ENCODE peak calls at places on chromosomes 6 and 20, in five cellular contexts. One of them, this sample, is unnamed.

GRCh38 chr6:105972440-105972839 is 113.7 kb upstream of the PRDM1 start:
- DNase-seq in GM12878: no peak
- DNase-seq in H1: no peak
- DNase-seq in K562: no peak
- DNase-seq in HepG2: no peak
- DNase-seq in this sample: no peak

GRCh38 chr20:967796-968742 is 34.0 kb downstream of the RSPO4 start:
- DNase-seq in GM12878: peak
- DNase-seq in HepG2: peak
- DNase-seq in H1: no peak
- DNase-seq in K562: peak
- DNase-seq in this sample: peak

GRCh38 chr20:38997622-38998021 is 35.5 kb downstream of the DHX35 start:
- DNase-seq in HepG2: no peak
- DNase-seq in GM12878: peak
- DNase-seq in K562: peak
- DNase-seq in H1: no peak
- DNase-seq in this sample: no peak

GRCh38 chr20:62587757-62588402 is 54.4 kb upstream of the SLCO4A1 start:
- DNase-seq in K562: peak
- DNase-seq in H1: no peak
- DNase-seq in GM12878: no peak
- DNase-seq in HepG2: no peak
- DNase-seq in this sample: no peak

GRCh38 chr6:88163576-88163975 is 2.6 kb downstream of the CNR1 start:
- DNase-seq in HepG2: no peak
- DNase-seq in GM12878: no peak
- DNase-seq in K562: no peak
- DNase-seq in H1: no peak
- DNase-seq in this sample: no peak

GRCh38 chr6:69792292-69792691 is 4.5 kb downstream of the LMBRD1 start:
- DNase-seq in H1: no peak
- DNase-seq in K562: no peak
- DNase-seq in GM12878: no peak
- DNase-seq in HepG2: no peak
- DNase-seq in this sample: no peak

GRCh38 chr20:37850724-37851123 is 52.2 kb upstream of the VSTM2L start:
- DNase-seq in H1: no peak
- DNase-seq in HepG2: no peak
- DNase-seq in K562: peak
- DNase-seq in GM12878: no peak
- DNase-seq in this sample: no peak

GRCh38 chr20:37220255-37220654 is 40.9 kb upstream of the MROH8 start:
- DNase-seq in H1: no peak
- DNase-seq in K562: no peak
- DNase-seq in HepG2: no peak
- DNase-seq in GM12878: no peak
- DNase-seq in this sample: peak

GRCh38 chr6:81023007-81023582 is 729.4 kb downstream of the TENT5A start:
- DNase-seq in HepG2: no peak
- DNase-seq in K562: no peak
- DNase-seq in GM12878: no peak
- DNase-seq in H1: no peak
- DNase-seq in this sample: no peak

DNA sequence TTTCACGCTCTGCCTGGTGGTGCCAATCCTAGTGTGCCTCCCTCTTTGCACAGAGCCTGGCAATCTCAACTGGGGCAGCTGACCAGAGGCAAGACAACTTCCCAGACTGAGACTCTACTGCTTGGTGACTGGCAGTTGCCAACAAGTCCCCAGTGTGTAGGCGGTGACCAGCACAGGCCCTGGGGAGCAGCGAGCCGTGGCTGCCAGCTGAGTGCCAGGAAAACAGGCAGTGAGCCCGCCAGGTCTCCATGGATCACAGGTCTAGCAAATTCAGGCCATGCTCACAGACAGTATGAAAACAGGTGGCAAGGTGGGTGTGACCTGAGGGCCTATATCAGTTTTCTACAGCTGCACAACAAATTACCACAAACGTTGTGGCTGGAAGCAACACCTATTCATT is 289.9 kb downstream of the KIF16B start:
- DNase-seq in K562: no peak
- DNase-seq in HepG2: no peak
- DNase-seq in H1: no peak
- DNase-seq in GM12878: no peak
- DNase-seq in this sample: no peak
- TF ChIP-seq GABPA in K562: no peak
- TF ChIP-seq GABPA in HepG2: no peak
- TF ChIP-seq GABPA in H1: no peak
- TF ChIP-seq GABPA in GM12878: no peak
- TF ChIP-seq GABPA in this sample: no peak

DNA sequence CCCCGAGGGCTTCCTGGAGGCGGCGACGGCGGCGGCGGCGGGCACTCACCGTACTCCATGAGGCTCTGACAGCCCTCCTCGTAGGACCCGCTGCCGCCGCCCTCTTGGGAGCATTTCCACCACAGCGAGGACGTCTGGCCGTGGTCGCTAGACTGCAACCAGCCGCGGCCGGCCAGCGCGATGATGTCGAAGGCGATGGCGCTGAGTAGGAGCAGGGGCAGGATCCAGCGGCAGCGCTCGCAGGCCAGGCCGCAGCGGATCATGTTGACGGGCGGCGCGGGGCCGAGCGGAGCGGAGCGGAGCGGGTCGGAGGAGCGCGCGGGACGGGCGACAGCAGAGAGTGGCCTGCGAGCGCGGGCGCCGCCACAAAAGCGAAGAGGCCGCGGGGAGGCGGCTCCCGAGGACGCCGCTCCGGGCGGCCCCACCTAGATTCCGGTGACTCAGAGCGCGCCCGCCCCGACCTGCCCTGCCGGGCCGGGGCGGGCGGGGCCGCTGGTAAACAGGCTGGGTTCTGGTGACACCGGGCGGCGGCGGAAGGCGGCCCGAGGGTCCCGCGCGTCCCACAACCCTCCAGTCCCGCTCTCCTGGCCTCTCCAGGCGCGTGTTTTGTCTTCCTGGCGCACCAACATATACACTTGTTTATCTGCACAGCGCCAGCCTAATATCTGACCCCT is at the start of gene PERP:
- DNase-seq in K562: peak
- DNase-seq in H1: no peak
- DNase-seq in HepG2: peak
- DNase-seq in GM12878: no peak
- DNase-seq in this sample: peak
- TF ChIP-seq POLR2AphosphoS5 in K562: no peak
- TF ChIP-seq POLR2AphosphoS5 in H1: no peak
- TF ChIP-seq POLR2AphosphoS5 in HepG2: peak
- TF ChIP-seq POLR2AphosphoS5 in GM12878: no peak
- TF ChIP-seq POLR2AphosphoS5 in this sample: no peak

GRCh38 chr6:158849899-158850806 is 31.0 kb upstream of the EZR start:
- DNase-seq in H1: no peak
- DNase-seq in K562: peak
- DNase-seq in GM12878: no peak
- DNase-seq in HepG2: peak
- DNase-seq in this sample: no peak
- TF ChIP-seq CHD2 in H1: no peak
- TF ChIP-seq CHD2 in K562: no peak
- TF ChIP-seq CHD2 in GM12878: no peak
- TF ChIP-seq CHD2 in HepG2: no peak
- TF ChIP-seq CHD2 in this sample: no peak

GRCh38 chr6:73802366-73802765 is 106.4 kb downstream of the CD109 start:
- DNase-seq in H1: no peak
- DNase-seq in GM12878: no peak
- DNase-seq in HepG2: no peak
- DNase-seq in K562: no peak
- DNase-seq in this sample: no peak

GRCh38 chr6:73800997-73801396 is 105.0 kb downstream of the CD109 start:
- DNase-seq in K562: no peak
- DNase-seq in GM12878: no peak
- DNase-seq in HepG2: no peak
- DNase-seq in H1: no peak
- DNase-seq in this sample: no peak

GRCh38 chr6:73801652-73802268 is 105.8 kb downstream of the CD109 start:
- DNase-seq in HepG2: no peak
- DNase-seq in GM12878: no peak
- DNase-seq in H1: no peak
- DNase-seq in K562: no peak
- DNase-seq in this sample: no peak

GRCh38 chr6:73798592-73798991 is 102.6 kb downstream of the CD109 start:
- DNase-seq in HepG2: peak
- DNase-seq in H1: no peak
- DNase-seq in GM12878: no peak
- DNase-seq in K562: no peak
- DNase-seq in this sample: no peak

DNA sequence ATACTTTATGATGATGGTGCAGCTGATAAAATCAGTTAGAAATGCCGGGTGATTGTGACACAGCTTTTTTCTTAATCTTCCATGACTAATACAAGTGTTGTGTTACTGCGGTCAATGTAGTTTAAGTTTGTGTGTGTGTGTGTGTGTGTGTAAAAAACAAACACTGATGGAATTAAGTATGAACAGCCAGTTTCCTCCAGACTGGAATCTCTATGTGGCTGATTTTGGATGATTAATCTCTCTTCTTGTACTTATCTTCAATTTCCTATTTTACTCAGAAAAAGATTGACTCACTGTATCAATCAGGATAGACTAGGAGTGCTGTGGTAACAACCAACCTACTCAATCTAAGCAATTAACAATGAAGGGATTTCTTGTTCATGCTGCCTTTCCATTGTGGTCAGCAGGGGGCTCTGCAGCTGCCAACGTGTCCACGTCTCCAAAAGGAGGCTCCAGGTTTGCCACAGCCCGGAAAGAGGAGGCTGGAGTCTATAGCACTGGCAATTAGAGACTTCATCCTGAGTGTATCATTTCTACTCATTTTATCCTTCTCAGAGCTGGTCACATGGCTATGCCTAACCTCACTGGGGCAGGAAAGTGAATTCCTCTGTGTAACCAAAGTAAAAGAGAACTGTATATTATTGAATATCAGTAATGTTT is 107.7 kb downstream of the CD109 start:
- DNase-seq in GM12878: no peak
- DNase-seq in HepG2: peak
- DNase-seq in K562: peak
- DNase-seq in H1: no peak
- DNase-seq in this sample: peak
- TF ChIP-seq GABPA in GM12878: no peak
- TF ChIP-seq GABPA in HepG2: no peak
- TF ChIP-seq GABPA in K562: no peak
- TF ChIP-seq GABPA in H1: no peak
- TF ChIP-seq GABPA in this sample: no peak

GRCh38 chr20:24838551-24839530 is 110.2 kb upstream of the CST7 start:
- DNase-seq in H1: no peak
- DNase-seq in GM12878: peak
- DNase-seq in K562: no peak
- DNase-seq in HepG2: no peak
- DNase-seq in this sample: no peak

GRCh38 chr20:24836041-24836533 is 113.0 kb upstream of the CST7 start:
- DNase-seq in H1: no peak
- DNase-seq in HepG2: no peak
- DNase-seq in K562: no peak
- DNase-seq in GM12878: no peak
- DNase-seq in this sample: no peak

GRCh38 chr20:24835195-24835594 is 113.9 kb upstream of the CST7 start:
- DNase-seq in HepG2: no peak
- DNase-seq in H1: no peak
- DNase-seq in K562: no peak
- DNase-seq in GM12878: no peak
- DNase-seq in this sample: no peak

GRCh38 chr20:24837721-24838456 is 111.2 kb upstream of the CST7 start:
- DNase-seq in H1: no peak
- DNase-seq in GM12878: no peak
- DNase-seq in HepG2: no peak
- DNase-seq in K562: no peak
- DNase-seq in this sample: no peak

DNA sequence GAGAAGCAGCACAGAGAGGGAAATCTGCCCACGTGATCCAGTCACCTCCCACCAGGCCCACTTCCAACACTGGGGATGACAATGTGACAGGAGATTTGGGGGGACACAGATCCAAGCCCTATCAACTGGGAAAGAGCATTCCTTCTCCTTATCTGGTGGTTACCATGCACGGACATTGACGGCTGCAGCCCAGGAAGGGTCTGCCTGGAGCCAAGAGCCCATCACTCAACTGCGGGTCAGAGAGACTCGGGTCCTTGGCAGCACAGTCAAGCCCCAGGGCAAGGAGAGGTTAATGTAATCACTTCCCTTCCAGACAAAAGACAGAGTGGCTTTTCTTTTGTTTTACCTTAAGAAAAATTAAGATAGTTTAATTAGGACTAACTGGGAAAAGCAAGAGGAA is 112.2 kb upstream of the CST7 start:
- DNase-seq in K562: no peak
- DNase-seq in HepG2: no peak
- DNase-seq in H1: no peak
- DNase-seq in GM12878: no peak
- DNase-seq in this sample: no peak
- TF ChIP-seq POLR2AphosphoS5 in K562: no peak
- TF ChIP-seq POLR2AphosphoS5 in HepG2: no peak
- TF ChIP-seq POLR2AphosphoS5 in H1: no peak
- TF ChIP-seq POLR2AphosphoS5 in GM12878: no peak
- TF ChIP-seq POLR2AphosphoS5 in this sample: no peak

GRCh38 chr6:95365454-95365853 is 211.9 kb upstream of the MANEA start:
- DNase-seq in GM12878: no peak
- DNase-seq in H1: no peak
- DNase-seq in K562: no peak
- DNase-seq in HepG2: no peak
- DNase-seq in this sample: no peak
- TF ChIP-seq CHD2 in GM12878: no peak
- TF ChIP-seq CHD2 in H1: no peak
- TF ChIP-seq CHD2 in K562: no peak
- TF ChIP-seq CHD2 in HepG2: no peak
- TF ChIP-seq CHD2 in this sample: no peak

DNA sequence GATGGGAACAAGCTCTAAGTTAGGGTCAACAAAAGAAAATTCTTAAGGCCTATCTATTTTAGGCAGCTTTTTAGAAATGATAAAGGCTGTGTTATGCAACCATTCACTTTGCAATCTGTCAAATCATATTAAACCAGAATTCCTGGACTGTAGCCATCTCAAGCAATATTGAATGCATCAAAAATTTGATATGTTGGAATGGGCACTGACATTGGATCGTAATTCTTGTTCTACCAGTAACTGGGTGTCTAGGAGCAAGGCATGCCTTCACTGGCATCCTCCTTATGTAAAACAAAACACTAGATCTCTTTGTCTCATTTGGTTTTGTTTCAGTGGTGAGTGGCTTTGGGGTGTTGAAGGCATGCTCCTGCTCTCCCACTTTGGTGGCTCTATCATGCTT is 145.6 kb downstream of the JARID2 start:
- DNase-seq in GM12878: no peak
- DNase-seq in HepG2: no peak
- DNase-seq in K562: no peak
- DNase-seq in H1: no peak
- DNase-seq in this sample: no peak
- TF ChIP-seq GABPA in GM12878: no peak
- TF ChIP-seq GABPA in HepG2: no peak
- TF ChIP-seq GABPA in K562: no peak
- TF ChIP-seq GABPA in H1: no peak
- TF ChIP-seq GABPA in this sample: no peak